ENCODE peak calls at places on chromosome 6, in ten cellular contexts. C is colonic mucosa, M is cardiac muscle cell, Y is PC-9, L is OCI-LY7, F is heart right ventricle, Z is upper lobe of left lung, J is GM23338, U is Caco-2, D is mucosa of descending colon. R is an unnamed sample. For H3K4me1, the result is how much of the 10 kb centered on the place peaks cover.

GRCh38 chr6:102114402-102114801 is 720.9 kb downstream of the GRIK2 start:
- DNase-seq in M (no peak), Y (no peak), J (peak), D (no peak), U (no peak), L (peak), Z (no peak), C (no peak), F (no peak), R (no peak)

GRCh38 chr6:5116243-5116991 is 31.3 kb downstream of the PPP1R3G start:
- DNase-seq in J (no peak), U (no peak), C (no peak), L (no peak), Y (no peak), M (no peak), Z (no peak), D (no peak), F (no peak), R (no peak)

GRCh38 chr6:41712651-41713103 is 22.7 kb downstream of the TFEB start:
- DNase-seq in D (no peak), Z (no peak), C (no peak), L (no peak), F (peak), J (no peak), M (no peak), U (no peak), Y (peak), R (peak)

GRCh38 chr6:20217900-20218299 is 5.6 kb upstream of the MBOAT1 start:
- DNase-seq in M (no peak), Z (no peak), L (no peak), C (no peak), D (no peak), J (no peak), U (no peak), F (peak), Y (no peak), R (no peak)

GRCh38 chr6:45504947-45505346 is 127.2 kb upstream of the SUPT3H start:
- DNase-seq in F (no peak), L (no peak), Z (no peak), J (peak), D (no peak), C (no peak), Y (no peak), U (no peak), M (peak), R (no peak)

GRCh38 chr6:148761532-148761951 is 14.7 kb downstream of the UST start:
- DNase-seq in D (peak), C (no peak), U (no peak), L (peak), J (no peak), Y (no peak), Z (peak), F (peak), M (no peak), R (no peak)

GRCh38 chr6:133778414-133778813 is 110.5 kb upstream of the TCF21 start:
- DNase-seq in D (no peak), F (peak), Z (no peak), M (peak), L (no peak), U (no peak), J (no peak), C (no peak), Y (no peak), R (no peak)

GRCh38 chr6:151679081-151679480 is 128.4 kb upstream of the ESR1 start:
- DNase-seq in L (no peak), Z (no peak), J (no peak), D (no peak), C (no peak), U (no peak), M (peak), F (peak), Y (no peak), R (no peak)

GRCh38 chr6:35291491-35291890 is 6.1 kb upstream of the DEF6 start:
- DNase-seq in D (no peak), F (no peak), J (no peak), Z (peak), M (no peak), L (no peak), C (no peak), Y (no peak), U (no peak), R (no peak)

GRCh38 chr6:56984374-56984773 is 29.5 kb downstream of the BEND6 start:
- DNase-seq in F (no peak), C (no peak), U (no peak), Y (no peak), Z (no peak), M (peak), L (no peak), J (no peak), D (no peak), R (no peak)

GRCh38 chr6:147274776-147275175 is 70.6 kb downstream of the STXBP5 start:
- DNase-seq in M (no peak), F (no peak), C (no peak), J (no peak), U (no peak), L (no peak), D (no peak), Z (no peak), Y (no peak), R (no peak)

GRCh38 chr6:33702345-33702977 is 9.0 kb downstream of the UQCC2 start:
- DNase-seq in U (peak), J (peak), M (peak), C (no peak), L (peak), F (no peak), Y (peak), Z (no peak), D (no peak), R (no peak)

GRCh38 chr6:36362551-36363389 is 24.7 kb downstream of the ETV7 start:
- DNase-seq in Y (no peak), F (no peak), D (no peak), J (no peak), C (no peak), L (no peak), Z (no peak), U (no peak), M (no peak), R (no peak)

GRCh38 chr6:52524921-52525320 is 51.9 kb downstream of the TRAM2 start:
- DNase-seq in M (no peak), U (no peak), J (no peak), Y (no peak), D (no peak), L (no peak), Z (no peak), F (no peak), C (no peak), R (no peak)

GRCh38 chr6:4320860-4321259 is 185.5 kb upstream of the ECI2 start:
- DNase-seq in Y (peak), C (no peak), L (no peak), D (no peak), J (no peak), U (no peak), Z (no peak), M (peak), F (no peak), R (no peak)

GRCh38 chr6:153045271-153045670 is 42.8 kb upstream of the MTRF1L start:
- DNase-seq in Y (no peak), D (no peak), U (no peak), C (no peak), M (no peak), J (no peak), Z (no peak), L (no peak), F (no peak), R (no peak)

GRCh38 chr6:26118999-26119398 is 31.8 kb downstream of the HFE start:
- DNase-seq in J (no peak), D (no peak), C (no peak), Z (no peak), L (no peak), U (no peak), M (peak), Y (no peak), F (no peak), R (no peak)

GRCh38 chr6:107466062-107466461 is 6.7 kb upstream of the PDSS2 start:
- DNase-seq in Z (no peak), U (no peak), J (peak), Y (no peak), D (no peak), F (no peak), L (peak), C (no peak), M (no peak), R (no peak)

DNA sequence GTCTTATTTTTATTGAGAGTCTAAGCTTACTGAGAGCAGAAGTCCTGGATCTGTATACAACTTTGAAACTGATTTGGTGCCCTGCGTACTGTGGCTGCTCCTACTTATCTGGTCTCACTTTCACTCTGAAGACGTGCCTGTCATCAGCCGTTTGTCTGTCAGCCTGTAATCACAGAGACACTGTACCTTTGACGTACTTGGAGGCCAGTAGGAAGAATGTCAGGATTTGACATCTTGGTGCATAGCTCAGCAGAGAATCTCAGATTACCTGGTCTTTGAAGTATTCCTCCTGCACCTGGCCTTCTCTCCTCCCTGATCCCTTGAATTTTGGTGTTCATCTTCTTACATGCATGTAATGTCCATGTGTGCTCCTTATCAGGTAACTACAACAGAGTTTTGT is 37.7 kb downstream of the DSE start:
- DNase-seq in M (no peak), J (no peak), D (no peak), Z (no peak), C (no peak), F (no peak), Y (no peak), U (no peak), L (no peak), R (no peak)
- H3K4me1 ChIP-seq in M (under half), J (under half), D (under half), Z (under half), C (under half), F (under half), Y (under half), U (under half), L (half or more), R (under half)

DNA sequence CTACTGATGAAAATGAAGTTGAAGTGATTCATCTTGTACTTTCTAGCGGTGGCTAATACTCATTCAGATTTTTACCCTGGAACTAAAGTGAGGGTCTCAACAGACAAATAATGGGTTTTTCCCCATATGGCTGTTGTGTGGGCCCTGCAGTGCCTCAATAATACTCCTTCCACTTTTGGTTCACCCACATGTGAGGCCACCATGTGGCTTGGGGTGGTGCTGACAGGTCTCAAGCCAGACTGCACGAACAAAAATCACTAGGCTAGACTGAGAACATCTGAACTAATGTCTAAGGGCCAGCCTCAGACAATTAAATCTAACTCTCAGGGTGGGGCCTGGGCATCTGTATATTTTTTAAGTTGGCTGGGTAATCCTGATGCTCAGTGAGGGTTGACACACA is 7.9 kb upstream of the COL12A1 start:
- DNase-seq in D (no peak), L (no peak), J (no peak), C (no peak), Y (no peak), M (no peak), U (no peak), F (no peak), Z (no peak), R (no peak)
- TF ChIP-seq CTCF in D (no peak), L (peak), J (peak), C (no peak), Y (no peak), M (no peak), U (no peak), F (no peak), Z (no peak), R (no peak)

GRCh38 chr6:31094389-31094881 is 17.9 kb downstream of the C6orf15 start:
- DNase-seq in J (no peak), Y (no peak), L (peak), Z (no peak), F (no peak), C (peak), M (peak), D (no peak), U (no peak), R (no peak)

GRCh38 chr6:31092769-31093505 is 19.4 kb downstream of the C6orf15 start:
- DNase-seq in J (no peak), Y (no peak), F (no peak), D (no peak), U (no peak), C (no peak), M (no peak), Z (no peak), L (no peak), R (no peak)

GRCh38 chr6:31096656-31097055 is 15.7 kb downstream of the C6orf15 start:
- DNase-seq in Y (no peak), J (no peak), C (no peak), U (no peak), M (no peak), L (no peak), Z (no peak), D (no peak), F (no peak), R (no peak)

GRCh38 chr6:31098449-31098938 is 13.9 kb downstream of the C6orf15 start:
- DNase-seq in J (no peak), Y (no peak), U (no peak), F (no peak), C (no peak), Z (no peak), D (no peak), M (no peak), L (no peak), R (no peak)

GRCh38 chr6:31096215-31096614 is 16.2 kb downstream of the C6orf15 start:
- DNase-seq in F (no peak), Y (no peak), L (no peak), C (no peak), Z (no peak), M (no peak), J (no peak), U (no peak), D (no peak), R (no peak)
- H3K4me1 ChIP-seq in F (under half), Y (under half), L (under half), C (under half), Z (under half), M (under half), J (under half), U (under half), D (under half), R (under half)

DNA sequence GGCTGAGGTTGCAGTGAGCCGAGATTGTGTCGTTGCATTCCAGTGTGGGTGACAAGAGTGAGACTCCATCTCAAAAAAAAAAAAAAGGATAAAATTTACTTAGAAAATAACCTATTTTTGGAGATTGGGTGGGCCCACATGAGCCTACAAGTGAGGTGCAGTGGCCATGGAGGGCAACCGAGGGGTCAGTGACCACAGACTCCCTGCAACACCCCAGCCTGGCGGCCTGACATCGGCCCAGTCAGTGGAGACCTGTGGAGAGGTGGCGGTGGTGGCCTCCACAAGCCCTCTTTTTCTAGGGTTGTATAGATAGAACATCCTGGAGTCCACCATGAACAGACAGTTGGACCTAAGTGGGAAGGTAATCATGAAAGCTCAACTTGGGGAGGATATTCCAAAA is 52.7 kb downstream of the BTBD9 start:
- DNase-seq in M (no peak), Y (no peak), U (no peak), Z (no peak), C (no peak), J (no peak), L (no peak), D (no peak), F (no peak), R (no peak)
- TF ChIP-seq CTCF in M (no peak), Y (no peak), U (no peak), Z (no peak), C (no peak), J (no peak), L (no peak), D (no peak), F (no peak), R (no peak)

DNA sequence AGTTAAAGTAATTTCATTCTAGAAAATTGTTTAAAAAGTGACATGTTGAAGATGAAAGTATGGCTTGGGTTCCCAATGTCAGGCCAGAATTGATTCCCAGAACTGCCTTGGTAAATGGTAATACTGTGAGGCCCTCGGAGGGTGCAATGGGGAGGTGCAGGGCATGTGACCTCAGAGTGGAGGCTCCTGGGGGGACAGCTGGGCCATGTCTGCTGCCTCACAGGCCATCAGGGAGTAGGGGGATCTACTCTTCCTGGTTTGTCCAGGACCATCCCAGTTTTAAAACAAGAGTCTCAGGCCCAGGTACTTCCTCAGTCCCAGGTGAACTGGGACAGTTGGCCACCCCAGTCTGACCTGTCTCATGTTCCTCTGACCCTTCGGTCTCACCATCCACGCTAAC is 55.3 kb upstream of the SNX9 start:
- DNase-seq in Y (no peak), M (no peak), J (no peak), L (no peak), U (no peak), Z (no peak), C (no peak), D (no peak), F (no peak), R (no peak)
- H3K4me1 ChIP-seq in Y (under half), M (under half), J (under half), L (half or more), U (under half), Z (under half), C (under half), D (under half), F (under half), R (under half)

R was measured in ascending aorta.